ENCODE peak calls at places on chromosomes 6 and 20, in eight cellular contexts. One of them, this sample, is unnamed.

GRCh38 chr20:20782747-20783146 is 70.3 kb upstream of the RALGAPA2 start:
- DNase-seq in GM20000: no peak
- DNase-seq in activated CD4-positive, alpha-beta T cell treated with anti-CD3 and anti-CD28 coated beads, Interleukin-2, amount 50 U/mL, for 48 hours: no peak
- DNase-seq in ELR: no peak
- DNase-seq in activated naive CD4-positive, alpha-beta T cell: no peak
- DNase-seq in HEK293T: no peak
- DNase-seq in fibroblast of the conjunctiva: no peak
- DNase-seq in progenitor cell of endocrine pancreas: no peak
- DNase-seq in this sample: no peak

GRCh38 chr20:20487811-20488210 is 119.9 kb downstream of the INSM1 start:
- DNase-seq in progenitor cell of endocrine pancreas: no peak
- DNase-seq in GM20000: no peak
- DNase-seq in activated naive CD4-positive, alpha-beta T cell: no peak
- DNase-seq in ELR: no peak
- DNase-seq in activated CD4-positive, alpha-beta T cell treated with anti-CD3 and anti-CD28 coated beads, Interleukin-2, amount 50 U/mL, for 48 hours: peak
- DNase-seq in HEK293T: no peak
- DNase-seq in fibroblast of the conjunctiva: no peak
- DNase-seq in this sample: no peak

GRCh38 chr6:129901910-129902309 is 40.8 kb upstream of the TMEM244 start:
- DNase-seq in activated CD4-positive, alpha-beta T cell treated with anti-CD3 and anti-CD28 coated beads, Interleukin-2, amount 50 U/mL, for 48 hours: no peak
- DNase-seq in HEK293T: no peak
- DNase-seq in progenitor cell of endocrine pancreas: no peak
- DNase-seq in GM20000: no peak
- DNase-seq in ELR: peak
- DNase-seq in activated naive CD4-positive, alpha-beta T cell: no peak
- DNase-seq in fibroblast of the conjunctiva: no peak
- DNase-seq in this sample: no peak

GRCh38 chr6:118705799-118706481 is 54.5 kb upstream of the CEP85L start:
- DNase-seq in activated naive CD4-positive, alpha-beta T cell: no peak
- DNase-seq in activated CD4-positive, alpha-beta T cell treated with anti-CD3 and anti-CD28 coated beads, Interleukin-2, amount 50 U/mL, for 48 hours: peak
- DNase-seq in ELR: peak
- DNase-seq in HEK293T: no peak
- DNase-seq in GM20000: peak
- DNase-seq in progenitor cell of endocrine pancreas: no peak
- DNase-seq in fibroblast of the conjunctiva: no peak
- DNase-seq in this sample: peak

GRCh38 chr6:46526607-46527006 is 35.4 kb upstream of the RCAN2 start:
- DNase-seq in activated naive CD4-positive, alpha-beta T cell: no peak
- DNase-seq in GM20000: no peak
- DNase-seq in ELR: no peak
- DNase-seq in fibroblast of the conjunctiva: no peak
- DNase-seq in activated CD4-positive, alpha-beta T cell treated with anti-CD3 and anti-CD28 coated beads, Interleukin-2, amount 50 U/mL, for 48 hours: no peak
- DNase-seq in progenitor cell of endocrine pancreas: no peak
- DNase-seq in HEK293T: no peak
- DNase-seq in this sample: no peak

GRCh38 chr20:64092258-64093012 is 8.2 kb upstream of the LKAAEAR1 start:
- DNase-seq in GM20000: no peak
- DNase-seq in HEK293T: no peak
- DNase-seq in activated naive CD4-positive, alpha-beta T cell: no peak
- DNase-seq in ELR: no peak
- DNase-seq in activated CD4-positive, alpha-beta T cell treated with anti-CD3 and anti-CD28 coated beads, Interleukin-2, amount 50 U/mL, for 48 hours: no peak
- DNase-seq in progenitor cell of endocrine pancreas: no peak
- DNase-seq in fibroblast of the conjunctiva: no peak
- DNase-seq in this sample: no peak

GRCh38 chr20:14522595-14522994 is 185.2 kb upstream of the FLRT3 start:
- DNase-seq in activated CD4-positive, alpha-beta T cell treated with anti-CD3 and anti-CD28 coated beads, Interleukin-2, amount 50 U/mL, for 48 hours: no peak
- DNase-seq in progenitor cell of endocrine pancreas: no peak
- DNase-seq in fibroblast of the conjunctiva: no peak
- DNase-seq in GM20000: no peak
- DNase-seq in HEK293T: no peak
- DNase-seq in ELR: no peak
- DNase-seq in activated naive CD4-positive, alpha-beta T cell: no peak
- DNase-seq in this sample: no peak

GRCh38 chr6:53290547-53291510 is 57.9 kb downstream of the ELOVL5 start:
- DNase-seq in HEK293T: no peak
- DNase-seq in GM20000: no peak
- DNase-seq in activated CD4-positive, alpha-beta T cell treated with anti-CD3 and anti-CD28 coated beads, Interleukin-2, amount 50 U/mL, for 48 hours: no peak
- DNase-seq in fibroblast of the conjunctiva: no peak
- DNase-seq in activated naive CD4-positive, alpha-beta T cell: no peak
- DNase-seq in ELR: no peak
- DNase-seq in progenitor cell of endocrine pancreas: no peak
- DNase-seq in this sample: peak

GRCh38 chr20:35120012-35120701 is 27.0 kb downstream of the EDEM2 start:
- DNase-seq in progenitor cell of endocrine pancreas: no peak
- DNase-seq in activated naive CD4-positive, alpha-beta T cell: no peak
- DNase-seq in activated CD4-positive, alpha-beta T cell treated with anti-CD3 and anti-CD28 coated beads, Interleukin-2, amount 50 U/mL, for 48 hours: peak
- DNase-seq in ELR: peak
- DNase-seq in HEK293T: no peak
- DNase-seq in fibroblast of the conjunctiva: no peak
- DNase-seq in GM20000: no peak
- DNase-seq in this sample: peak

GRCh38 chr6:150880336-150880735 is 14.8 kb downstream of the MTHFD1L start:
- DNase-seq in GM20000: no peak
- DNase-seq in activated CD4-positive, alpha-beta T cell treated with anti-CD3 and anti-CD28 coated beads, Interleukin-2, amount 50 U/mL, for 48 hours: no peak
- DNase-seq in ELR: no peak
- DNase-seq in progenitor cell of endocrine pancreas: no peak
- DNase-seq in fibroblast of the conjunctiva: no peak
- DNase-seq in activated naive CD4-positive, alpha-beta T cell: no peak
- DNase-seq in HEK293T: no peak
- DNase-seq in this sample: no peak

GRCh38 chr6:292506-293184 is 358 bp downstream of the DUSP22 start:
- DNase-seq in GM20000: peak
- DNase-seq in progenitor cell of endocrine pancreas: peak
- DNase-seq in activated naive CD4-positive, alpha-beta T cell: no peak
- DNase-seq in fibroblast of the conjunctiva: no peak
- DNase-seq in ELR: peak
- DNase-seq in HEK293T: no peak
- DNase-seq in activated CD4-positive, alpha-beta T cell treated with anti-CD3 and anti-CD28 coated beads, Interleukin-2, amount 50 U/mL, for 48 hours: peak
- DNase-seq in this sample: peak

GRCh38 chr20:44938637-44939036 is 21.6 kb downstream of the TOMM34 start:
- DNase-seq in GM20000: no peak
- DNase-seq in HEK293T: no peak
- DNase-seq in ELR: peak
- DNase-seq in fibroblast of the conjunctiva: no peak
- DNase-seq in activated CD4-positive, alpha-beta T cell treated with anti-CD3 and anti-CD28 coated beads, Interleukin-2, amount 50 U/mL, for 48 hours: no peak
- DNase-seq in activated naive CD4-positive, alpha-beta T cell: no peak
- DNase-seq in progenitor cell of endocrine pancreas: no peak
- DNase-seq in this sample: peak

GRCh38 chr20:9808166-9808565 is 30.7 kb downstream of the PAK5 start:
- DNase-seq in GM20000: no peak
- DNase-seq in ELR: no peak
- DNase-seq in activated CD4-positive, alpha-beta T cell treated with anti-CD3 and anti-CD28 coated beads, Interleukin-2, amount 50 U/mL, for 48 hours: no peak
- DNase-seq in progenitor cell of endocrine pancreas: no peak
- DNase-seq in fibroblast of the conjunctiva: no peak
- DNase-seq in activated naive CD4-positive, alpha-beta T cell: no peak
- DNase-seq in HEK293T: no peak
- DNase-seq in this sample: no peak

GRCh38 chr6:45737331-45738056 is 278.2 kb downstream of the CLIC5 start:
- DNase-seq in ELR: no peak
- DNase-seq in activated naive CD4-positive, alpha-beta T cell: no peak
- DNase-seq in HEK293T: no peak
- DNase-seq in GM20000: peak
- DNase-seq in fibroblast of the conjunctiva: no peak
- DNase-seq in progenitor cell of endocrine pancreas: no peak
- DNase-seq in activated CD4-positive, alpha-beta T cell treated with anti-CD3 and anti-CD28 coated beads, Interleukin-2, amount 50 U/mL, for 48 hours: peak
- DNase-seq in this sample: no peak

GRCh38 chr6:122622404-122622938 is 12.3 kb downstream of the PKIB start:
- DNase-seq in GM20000: no peak
- DNase-seq in activated naive CD4-positive, alpha-beta T cell: no peak
- DNase-seq in progenitor cell of endocrine pancreas: no peak
- DNase-seq in ELR: no peak
- DNase-seq in activated CD4-positive, alpha-beta T cell treated with anti-CD3 and anti-CD28 coated beads, Interleukin-2, amount 50 U/mL, for 48 hours: no peak
- DNase-seq in fibroblast of the conjunctiva: no peak
- DNase-seq in HEK293T: peak
- DNase-seq in this sample: no peak

GRCh38 chr20:34562643-34563042 is 4.1 kb downstream of the MAP1LC3A start:
- DNase-seq in progenitor cell of endocrine pancreas: no peak
- DNase-seq in fibroblast of the conjunctiva: no peak
- DNase-seq in activated CD4-positive, alpha-beta T cell treated with anti-CD3 and anti-CD28 coated beads, Interleukin-2, amount 50 U/mL, for 48 hours: no peak
- DNase-seq in activated naive CD4-positive, alpha-beta T cell: no peak
- DNase-seq in GM20000: no peak
- DNase-seq in HEK293T: peak
- DNase-seq in ELR: peak
- DNase-seq in this sample: peak

GRCh38 chr6:7254980-7255825 is 57.8 kb downstream of the SSR1 start:
- DNase-seq in GM20000: no peak
- DNase-seq in fibroblast of the conjunctiva: no peak
- DNase-seq in activated naive CD4-positive, alpha-beta T cell: no peak
- DNase-seq in ELR: no peak
- DNase-seq in HEK293T: no peak
- DNase-seq in progenitor cell of endocrine pancreas: no peak
- DNase-seq in activated CD4-positive, alpha-beta T cell treated with anti-CD3 and anti-CD28 coated beads, Interleukin-2, amount 50 U/mL, for 48 hours: no peak
- DNase-seq in this sample: no peak

GRCh38 chr6:71239694-71240093 is 48.9 kb upstream of the OGFRL1 start:
- DNase-seq in ELR: no peak
- DNase-seq in activated naive CD4-positive, alpha-beta T cell: no peak
- DNase-seq in GM20000: no peak
- DNase-seq in HEK293T: no peak
- DNase-seq in fibroblast of the conjunctiva: no peak
- DNase-seq in activated CD4-positive, alpha-beta T cell treated with anti-CD3 and anti-CD28 coated beads, Interleukin-2, amount 50 U/mL, for 48 hours: no peak
- DNase-seq in progenitor cell of endocrine pancreas: no peak
- DNase-seq in this sample: no peak

GRCh38 chr20:45039470-45039811 is 61.5 kb downstream of the KCNS1 start:
- DNase-seq in GM20000: no peak
- DNase-seq in activated CD4-positive, alpha-beta T cell treated with anti-CD3 and anti-CD28 coated beads, Interleukin-2, amount 50 U/mL, for 48 hours: no peak
- DNase-seq in ELR: no peak
- DNase-seq in fibroblast of the conjunctiva: no peak
- DNase-seq in progenitor cell of endocrine pancreas: no peak
- DNase-seq in HEK293T: no peak
- DNase-seq in activated naive CD4-positive, alpha-beta T cell: no peak
- DNase-seq in this sample: no peak

GRCh38 chr6:43968110-43968965 is 158.9 kb downstream of the MRPL14 start:
- DNase-seq in HEK293T: no peak
- DNase-seq in ELR: no peak
- DNase-seq in progenitor cell of endocrine pancreas: no peak
- DNase-seq in activated naive CD4-positive, alpha-beta T cell: no peak
- DNase-seq in fibroblast of the conjunctiva: no peak
- DNase-seq in activated CD4-positive, alpha-beta T cell treated with anti-CD3 and anti-CD28 coated beads, Interleukin-2, amount 50 U/mL, for 48 hours: no peak
- DNase-seq in GM20000: no peak
- DNase-seq in this sample: no peak

GRCh38 chr6:90508753-90509152 is 78.1 kb downstream of the MAP3K7 start:
- DNase-seq in activated CD4-positive, alpha-beta T cell treated with anti-CD3 and anti-CD28 coated beads, Interleukin-2, amount 50 U/mL, for 48 hours: no peak
- DNase-seq in progenitor cell of endocrine pancreas: no peak
- DNase-seq in activated naive CD4-positive, alpha-beta T cell: no peak
- DNase-seq in fibroblast of the conjunctiva: no peak
- DNase-seq in GM20000: no peak
- DNase-seq in HEK293T: no peak
- DNase-seq in ELR: peak
- DNase-seq in this sample: no peak

GRCh38 chr6:35052694-35053565 is 88.2 kb downstream of the TCP11 start:
- DNase-seq in fibroblast of the conjunctiva: peak
- DNase-seq in activated naive CD4-positive, alpha-beta T cell: no peak
- DNase-seq in HEK293T: no peak
- DNase-seq in activated CD4-positive, alpha-beta T cell treated with anti-CD3 and anti-CD28 coated beads, Interleukin-2, amount 50 U/mL, for 48 hours: no peak
- DNase-seq in ELR: no peak
- DNase-seq in GM20000: no peak
- DNase-seq in progenitor cell of endocrine pancreas: no peak
- DNase-seq in this sample: no peak

GRCh38 chr6:4712291-4712690 is 63.9 kb upstream of the CDYL start:
- DNase-seq in HEK293T: no peak
- DNase-seq in fibroblast of the conjunctiva: no peak
- DNase-seq in GM20000: no peak
- DNase-seq in ELR: no peak
- DNase-seq in activated naive CD4-positive, alpha-beta T cell: no peak
- DNase-seq in activated CD4-positive, alpha-beta T cell treated with anti-CD3 and anti-CD28 coated beads, Interleukin-2, amount 50 U/mL, for 48 hours: no peak
- DNase-seq in progenitor cell of endocrine pancreas: no peak
- DNase-seq in this sample: no peak

GRCh38 chr20:1327827-1328679 is 886 bp downstream of the SDCBP2 start:
- DNase-seq in fibroblast of the conjunctiva: no peak
- DNase-seq in activated naive CD4-positive, alpha-beta T cell: no peak
- DNase-seq in activated CD4-positive, alpha-beta T cell treated with anti-CD3 and anti-CD28 coated beads, Interleukin-2, amount 50 U/mL, for 48 hours: peak
- DNase-seq in HEK293T: no peak
- DNase-seq in GM20000: no peak
- DNase-seq in progenitor cell of endocrine pancreas: no peak
- DNase-seq in ELR: no peak
- DNase-seq in this sample: no peak

GRCh38 chr20:35629432-35630145 is 14.0 kb downstream of the SPAG4 start:
- DNase-seq in fibroblast of the conjunctiva: no peak
- DNase-seq in activated naive CD4-positive, alpha-beta T cell: no peak
- DNase-seq in activated CD4-positive, alpha-beta T cell treated with anti-CD3 and anti-CD28 coated beads, Interleukin-2, amount 50 U/mL, for 48 hours: no peak
- DNase-seq in GM20000: no peak
- DNase-seq in HEK293T: no peak
- DNase-seq in ELR: no peak
- DNase-seq in progenitor cell of endocrine pancreas: no peak
- DNase-seq in this sample: no peak

GRCh38 chr20:2751868-2752630 is 48.4 kb downstream of the CPXM1 start:
- DNase-seq in progenitor cell of endocrine pancreas: no peak
- DNase-seq in fibroblast of the conjunctiva: no peak
- DNase-seq in activated CD4-positive, alpha-beta T cell treated with anti-CD3 and anti-CD28 coated beads, Interleukin-2, amount 50 U/mL, for 48 hours: peak
- DNase-seq in GM20000: peak
- DNase-seq in HEK293T: no peak
- DNase-seq in ELR: peak
- DNase-seq in activated naive CD4-positive, alpha-beta T cell: no peak
- DNase-seq in this sample: peak

GRCh38 chr6:109869398-109870165 is 108.5 kb upstream of the GPR6 start:
- DNase-seq in activated naive CD4-positive, alpha-beta T cell: no peak
- DNase-seq in fibroblast of the conjunctiva: no peak
- DNase-seq in ELR: peak
- DNase-seq in progenitor cell of endocrine pancreas: no peak
- DNase-seq in activated CD4-positive, alpha-beta T cell treated with anti-CD3 and anti-CD28 coated beads, Interleukin-2, amount 50 U/mL, for 48 hours: no peak
- DNase-seq in HEK293T: no peak
- DNase-seq in GM20000: no peak
- DNase-seq in this sample: no peak

GRCh38 chr6:6973721-6974120 is 134.0 kb upstream of the RREB1 start:
- DNase-seq in fibroblast of the conjunctiva: no peak
- DNase-seq in HEK293T: no peak
- DNase-seq in activated naive CD4-positive, alpha-beta T cell: no peak
- DNase-seq in progenitor cell of endocrine pancreas: no peak
- DNase-seq in activated CD4-positive, alpha-beta T cell treated with anti-CD3 and anti-CD28 coated beads, Interleukin-2, amount 50 U/mL, for 48 hours: no peak
- DNase-seq in ELR: no peak
- DNase-seq in GM20000: no peak
- DNase-seq in this sample: no peak

GRCh38 chr20:17796096-17796563 is 96.4 kb downstream of the BANF2 start:
- DNase-seq in progenitor cell of endocrine pancreas: no peak
- DNase-seq in ELR: peak
- DNase-seq in activated CD4-positive, alpha-beta T cell treated with anti-CD3 and anti-CD28 coated beads, Interleukin-2, amount 50 U/mL, for 48 hours: no peak
- DNase-seq in HEK293T: no peak
- DNase-seq in fibroblast of the conjunctiva: peak
- DNase-seq in activated naive CD4-positive, alpha-beta T cell: no peak
- DNase-seq in GM20000: no peak
- DNase-seq in this sample: peak

GRCh38 chr6:36623547-36624459 is 29.6 kb downstream of the SRSF3 start:
- DNase-seq in HEK293T: peak
- DNase-seq in progenitor cell of endocrine pancreas: peak
- DNase-seq in GM20000: peak
- DNase-seq in activated CD4-positive, alpha-beta T cell treated with anti-CD3 and anti-CD28 coated beads, Interleukin-2, amount 50 U/mL, for 48 hours: peak
- DNase-seq in activated naive CD4-positive, alpha-beta T cell: peak
- DNase-seq in fibroblast of the conjunctiva: peak
- DNase-seq in ELR: peak
- DNase-seq in this sample: peak

GRCh38 chr20:50038169-50038568 is 55.4 kb downstream of the SNAI1 start:
- DNase-seq in progenitor cell of endocrine pancreas: no peak
- DNase-seq in activated naive CD4-positive, alpha-beta T cell: no peak
- DNase-seq in activated CD4-positive, alpha-beta T cell treated with anti-CD3 and anti-CD28 coated beads, Interleukin-2, amount 50 U/mL, for 48 hours: no peak
- DNase-seq in ELR: no peak
- DNase-seq in GM20000: no peak
- DNase-seq in HEK293T: no peak
- DNase-seq in fibroblast of the conjunctiva: no peak
- DNase-seq in this sample: no peak

GRCh38 chr6:157830354-157831017 is 7.4 kb downstream of the SNX9 start:
- DNase-seq in GM20000: peak
- DNase-seq in ELR: no peak
- DNase-seq in activated CD4-positive, alpha-beta T cell treated with anti-CD3 and anti-CD28 coated beads, Interleukin-2, amount 50 U/mL, for 48 hours: no peak
- DNase-seq in fibroblast of the conjunctiva: no peak
- DNase-seq in progenitor cell of endocrine pancreas: no peak
- DNase-seq in HEK293T: no peak
- DNase-seq in activated naive CD4-positive, alpha-beta T cell: no peak
- DNase-seq in this sample: no peak

GRCh38 chr20:37096415-37097039 is 730 bp upstream of the RBL1 start:
- DNase-seq in HEK293T: no peak
- DNase-seq in GM20000: no peak
- DNase-seq in activated naive CD4-positive, alpha-beta T cell: no peak
- DNase-seq in activated CD4-positive, alpha-beta T cell treated with anti-CD3 and anti-CD28 coated beads, Interleukin-2, amount 50 U/mL, for 48 hours: no peak
- DNase-seq in ELR: no peak
- DNase-seq in fibroblast of the conjunctiva: no peak
- DNase-seq in progenitor cell of endocrine pancreas: no peak
- DNase-seq in this sample: no peak

GRCh38 chr6:54441020-54441419 is 132.8 kb downstream of the TINAG start:
- DNase-seq in activated CD4-positive, alpha-beta T cell treated with anti-CD3 and anti-CD28 coated beads, Interleukin-2, amount 50 U/mL, for 48 hours: no peak
- DNase-seq in GM20000: no peak
- DNase-seq in HEK293T: no peak
- DNase-seq in progenitor cell of endocrine pancreas: no peak
- DNase-seq in activated naive CD4-positive, alpha-beta T cell: no peak
- DNase-seq in fibroblast of the conjunctiva: no peak
- DNase-seq in ELR: no peak
- DNase-seq in this sample: no peak

This sample was measured in dermis blood vessel endothelial cell.